ENCODE peak calls at places on chromosomes 4 and X, in eight cellular contexts. L is T-cell; J is IMR-90; D is SJSA1; X is CD8-positive, alpha-beta T cell; W is GM10248; Z is EH; R is iPS-NIHi11. V is an unnamed sample.

GRCh38 chrX:11196476-11196875 is 85.3 kb downstream of the HCCS start:
- DNase-seq in L (no peak), J (no peak), D (no peak), X (no peak), W (no peak), Z (peak; percentile 34), R (no peak), V (no peak)

GRCh38 chr4:185587444-185588161 is 52.3 kb upstream of the PDLIM3 start:
- DNase-seq in L (peak; percentile 74), J (peak; percentile 68), D (no peak), X (peak; percentile 85), W (peak; percentile 86), Z (no peak), R (peak; percentile 74), V (peak; percentile 91)

GRCh38 chr4:115360441-115360840 is 247.0 kb upstream of the NDST4 start:
- DNase-seq in L (no peak), J (no peak), D (no peak), X (no peak), W (no peak), Z (no peak), R (no peak), V (no peak)

GRCh38 chr4:40916880-40917279 is 167.1 kb downstream of the NSUN7 start:
- DNase-seq in L (no peak), J (no peak), D (no peak), X (no peak), W (peak; percentile 63), Z (peak; percentile 26), R (peak; percentile 74), V (no peak)

GRCh38 chr4:52028970-52029369 is 8.8 kb upstream of the LRRC66 start:
- DNase-seq in L (no peak), J (peak; percentile 79), D (peak; percentile 29), X (no peak), W (no peak), Z (peak; percentile 87), R (no peak), V (no peak)

GRCh38 chr4:53196195-53196641 is 169.6 kb downstream of the SCFD2 start:
- DNase-seq in L (no peak), J (peak; percentile 36), D (peak; percentile 15), X (no peak), W (no peak), Z (peak; percentile 55), R (no peak), V (no peak)

GRCh38 chrX:71667328-71668247 is at the start of gene LOC101059915:
- DNase-seq in L (no peak), J (no peak), D (no peak), X (no peak), W (no peak), Z (no peak), R (no peak), V (no peak)

GRCh38 chr4:99821918-99822503 is 5.4 kb downstream of the DAPP1 start:
- DNase-seq in L (no peak), J (no peak), D (no peak), X (no peak), W (no peak), Z (no peak), R (no peak), V (no peak)

GRCh38 chr4:153909672-153910071 is 120.8 kb upstream of the SFRP2 start:
- DNase-seq in L (no peak), J (no peak), D (no peak), X (no peak), W (no peak), Z (no peak), R (no peak), V (no peak)

GRCh38 chr4:6419452-6420028 is 52.9 kb downstream of the PPP2R2C start:
- DNase-seq in L (no peak), J (peak; percentile 4), D (no peak), X (no peak), W (no peak), Z (no peak), R (no peak), V (no peak)

GRCh38 chr4:88264338-88264737 is 20.0 kb downstream of the PPM1K start:
- DNase-seq in L (no peak), J (no peak), D (no peak), X (no peak), W (no peak), Z (no peak), R (no peak), V (no peak)

GRCh38 chr4:126405369-126405982 is 1090.7 kb downstream of the FAT4 start:
- DNase-seq in L (no peak), J (peak; percentile 39), D (no peak), X (no peak), W (no peak), Z (peak; percentile 42), R (peak; percentile 20), V (no peak)

GRCh38 chr4:137474711-137475301 is 57.5 kb downstream of the PCDH18 start:
- DNase-seq in L (no peak), J (peak; percentile 70), D (no peak), X (no peak), W (no peak), Z (peak; percentile 74), R (no peak), V (no peak)

GRCh38 chr4:182105416-182105815 is 137.8 kb upstream of the TENM3 start:
- DNase-seq in L (no peak), J (no peak), D (no peak), X (no peak), W (no peak), Z (no peak), R (no peak), V (no peak)

GRCh38 chrX:130937101-130937500 is 34.1 kb upstream of the ENOX2 start:
- DNase-seq in L (no peak), J (no peak), D (no peak), X (no peak), W (no peak), Z (no peak), R (no peak), V (no peak)

GRCh38 chrX:100682939-100683338 is 38.9 kb downstream of the SRPX2 start:
- DNase-seq in L (no peak), J (no peak), D (no peak), X (no peak), W (no peak), Z (no peak), R (no peak), V (no peak)

GRCh38 chr4:120672558-120673147 is 249.9 kb downstream of the PRDM5 start:
- DNase-seq in L (no peak), J (no peak), D (no peak), X (no peak), W (no peak), Z (peak; percentile 42), R (peak; percentile 26), V (no peak)

GRCh38 chr4:81376720-81377119 is 95.0 kb downstream of the RASGEF1B start:
- DNase-seq in L (no peak), J (no peak), D (no peak), X (no peak), W (no peak), Z (no peak), R (no peak), V (no peak)

GRCh38 chrX:153926863-153927685 is 1.0 kb upstream of the ARHGAP4 start:
- DNase-seq in L (peak; percentile 79), J (peak; percentile 10), D (no peak), X (peak; percentile 87), W (peak; percentile 81), Z (peak; percentile 54), R (no peak), V (peak; percentile 85)

GRCh38 chrX:152658302-152658701 is 20.6 kb downstream of the GABRQ start:
- DNase-seq in L (no peak), J (no peak), D (no peak), X (no peak), W (no peak), Z (no peak), R (peak; percentile 60), V (no peak)

GRCh38 chr4:5836943-5837342 is 55.9 kb downstream of the CRMP1 start:
- DNase-seq in L (no peak), J (no peak), D (no peak), X (no peak), W (no peak), Z (no peak), R (no peak), V (no peak)